ENCODE peak calls at places on chromosomes 6 and 20, in six cellular contexts. H is GM23248, A is GM23338, B is DND-41, Q is SJSA1, S is left lung. R is an unnamed sample. For H3K27me3 and H3K4me1, the result is how much of the 10 kb centered on the place peaks cover.

GRCh38 chr6:169222126-169222525 is 31.5 kb downstream of the THBS2 start:
- DNase-seq in B (no peak), A (no peak), S (no peak), Q (peak), H (no peak), R (no peak)

GRCh38 chr6:69699655-69700054 is 97.2 kb downstream of the LMBRD1 start:
- DNase-seq in B (no peak), H (no peak), S (no peak), A (no peak), Q (no peak), R (no peak)

GRCh38 chr6:113140721-113141120 is 716.4 kb upstream of the MARCKS start:
- DNase-seq in B (no peak), H (no peak), S (no peak), A (no peak), Q (no peak), R (no peak)

GRCh38 chr6:75620387-75621304 is 19.0 kb downstream of the SENP6 start:
- DNase-seq in A (no peak), Q (no peak), S (no peak), B (no peak), H (no peak), R (no peak)

GRCh38 chr6:112910256-112910655 is 563.1 kb downstream of the RFPL4B start:
- DNase-seq in Q (no peak), A (no peak), S (no peak), B (no peak), H (peak), R (no peak)

GRCh38 chr6:75183099-75183541 is 22.7 kb downstream of the COL12A1 start:
- DNase-seq in Q (no peak), B (no peak), H (peak), S (no peak), A (no peak), R (no peak)

GRCh38 chr6:163579111-163579879 is 164.8 kb downstream of the QKI start:
- DNase-seq in S (no peak), B (no peak), A (peak), Q (no peak), H (peak), R (peak)

GRCh38 chr6:132648356-132648755 is 10.6 kb downstream of the TAAR1 start:
- DNase-seq in H (peak), A (no peak), B (peak), S (no peak), Q (no peak), R (no peak)

GRCh38 chr6:37554480-37554819 is 54.8 kb upstream of the CCDC167 start:
- DNase-seq in A (no peak), B (no peak), Q (peak), S (no peak), H (peak), R (no peak)

GRCh38 chr6:108693406-108694154 is 132.9 kb downstream of the FOXO3 start:
- DNase-seq in A (no peak), Q (no peak), S (no peak), B (no peak), H (no peak), R (no peak)

DNA sequence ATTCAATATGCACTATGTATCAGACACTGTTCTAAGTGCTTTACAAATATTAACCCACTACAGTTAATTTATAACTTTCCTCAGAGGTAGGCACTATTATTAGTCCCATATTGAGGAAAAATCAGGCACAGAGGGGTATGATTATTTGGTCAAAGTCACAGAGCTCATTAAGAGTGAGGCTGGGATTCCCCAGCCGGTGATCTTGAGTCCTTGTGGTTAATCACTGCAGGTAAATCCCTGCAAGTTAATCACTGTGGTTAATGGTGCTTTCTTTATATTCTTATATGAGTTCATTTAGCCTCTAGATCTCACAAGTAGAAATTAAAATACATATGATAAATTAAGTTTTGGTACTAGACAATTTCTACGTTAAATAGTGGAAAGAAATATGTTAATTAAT is 9.2 kb downstream of the CRYBG1 start:
- DNase-seq in Q (no peak), A (no peak), B (no peak), H (no peak), S (no peak), R (no peak)
- H3K27ac ChIP-seq in Q (no peak), A (no peak), B (no peak), H (no peak), S (no peak), R (no peak)

DNA sequence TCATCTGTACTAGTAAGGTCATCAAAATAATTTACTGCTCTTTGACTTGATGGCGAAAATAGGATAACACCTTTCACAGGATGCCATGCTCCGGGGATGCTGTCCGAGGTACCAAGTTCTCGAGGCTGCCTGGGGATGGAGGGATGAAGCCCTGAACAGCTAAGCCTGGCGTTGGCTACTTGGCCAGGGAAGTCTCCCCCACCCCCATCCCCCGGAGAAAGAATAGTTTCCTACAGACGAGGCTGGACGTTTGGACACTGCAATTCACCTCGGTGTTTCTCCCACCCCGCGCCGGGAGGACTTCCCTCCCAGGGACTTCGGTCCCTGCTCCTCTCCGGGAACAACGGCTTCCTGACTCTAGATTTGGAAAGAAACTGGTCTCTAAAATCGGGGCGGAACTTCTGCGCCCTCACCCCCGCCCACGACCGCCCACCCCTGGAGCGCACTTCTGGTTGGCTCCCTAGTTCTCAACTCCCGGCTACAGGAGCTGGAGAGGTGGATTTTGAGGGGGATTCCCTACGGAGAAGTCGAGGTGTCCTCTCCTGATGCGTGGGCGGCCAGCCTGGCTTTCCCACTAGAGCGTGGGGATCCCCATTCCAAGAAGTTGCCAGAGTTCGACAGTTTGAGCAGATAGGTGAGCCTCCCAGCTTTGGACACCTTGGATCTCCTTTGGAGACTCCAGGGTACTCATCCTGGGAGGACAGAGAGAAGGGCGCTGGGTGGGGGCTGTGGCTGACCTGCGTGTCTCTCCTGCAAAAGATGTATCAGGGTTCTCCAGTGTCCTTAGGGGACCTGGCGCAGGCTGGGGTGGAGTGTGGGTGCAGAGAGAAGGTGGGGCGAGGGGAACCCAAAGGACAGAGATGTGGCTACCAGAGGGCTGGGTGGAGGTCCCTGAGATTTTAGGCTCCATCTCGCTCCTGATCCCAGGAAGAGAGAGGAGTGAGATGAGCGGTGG is 1.1 kb downstream of the PCSK2 start:
- DNase-seq in A (peak), B (no peak), S (peak), H (peak), Q (no peak), R (no peak)
- H3K27me3 ChIP-seq in A (half or more), B (under half), S (under half), H (under half), Q (under half), R (half or more)

GRCh38 chr20:37351689-37352610 is 6.0 kb downstream of the SRC start:
- DNase-seq in B (no peak), H (no peak), A (no peak), S (no peak), Q (no peak), R (no peak)
- H3K4me1 ChIP-seq in B (under half), H (under half), A (under half), S (half or more), Q (under half), R (under half)

GRCh38 chr6:36130672-36131516 is 581 bp downstream of the MAPK13 start:
- DNase-seq in H (peak), A (peak), S (peak), B (no peak), Q (no peak), R (peak)
- H3K27ac ChIP-seq in H (peak), A (no peak), S (peak), B (no peak), Q (no peak), R (no peak)

DNA sequence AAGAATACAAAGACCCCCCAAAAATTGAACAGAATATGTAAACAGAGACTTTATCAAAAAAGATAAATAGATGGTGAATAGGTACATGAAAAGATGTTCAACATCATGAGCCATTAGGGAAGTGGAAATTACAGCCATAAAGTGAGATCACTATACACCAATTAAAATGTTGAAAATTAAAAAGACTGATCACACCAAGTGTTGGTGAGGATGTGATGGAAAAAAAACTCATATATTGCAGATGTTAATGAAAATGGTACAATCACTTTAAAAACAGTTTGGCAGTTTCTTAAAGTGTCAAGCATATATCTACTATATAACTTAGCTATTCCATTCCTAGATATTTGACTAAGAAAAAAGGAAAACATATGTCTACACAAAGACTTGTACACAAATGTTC is 280.5 kb downstream of the DHX35 start:
- DNase-seq in H (no peak), A (no peak), Q (no peak), S (no peak), B (no peak), R (no peak)
- H3K27me3 ChIP-seq in H (under half), A (under half), Q (under half), S (under half), B (under half), R (under half)

DNA sequence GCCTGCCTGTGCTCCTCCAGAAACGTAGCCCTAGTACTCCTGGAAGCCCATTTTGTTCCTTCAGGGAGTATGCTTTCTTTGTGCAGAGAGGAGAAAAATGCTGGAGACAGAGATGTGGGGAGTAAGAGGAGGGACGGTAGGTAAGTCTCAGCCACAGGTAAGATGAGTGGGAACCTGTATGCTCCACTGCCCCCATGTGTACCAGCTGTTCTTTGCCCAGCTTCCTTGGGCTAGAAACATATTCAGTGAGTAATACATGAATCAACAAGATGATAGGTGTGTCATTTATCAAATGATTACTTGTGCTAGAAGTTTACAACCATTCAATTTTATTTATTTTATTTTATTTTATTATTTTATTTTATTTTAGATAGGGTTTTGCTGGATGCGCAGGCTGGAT is 13.6 kb upstream of the CEP85L start:
- DNase-seq in S (no peak), A (no peak), Q (no peak), H (no peak), B (no peak), R (no peak)
- H3K4me1 ChIP-seq in S (under half), A (under half), Q (under half), H (under half), B (under half), R (under half)